ENCODE peak calls at places on chromosomes 1 and 21, in four cellular contexts. H is K562, Z is GM12878, E is HepG2. C is an unnamed sample.

GRCh38 chr1:113684153-113684541 is 75.1 kb downstream of the PHTF1 start:
- DNase-seq in H (peak), Z (no peak), E (no peak), C (no peak)

GRCh38 chr21:40687625-40688024 is 159.3 kb downstream of the DSCAM start:
- DNase-seq in H (no peak), Z (no peak), E (no peak), C (no peak)

GRCh38 chr1:201276891-201277290 is 6.4 kb upstream of the PKP1 start:
- DNase-seq in H (no peak), Z (no peak), E (no peak), C (no peak)

GRCh38 chr1:228075801-228076271 is 6.7 kb upstream of the ARF1 start:
- DNase-seq in H (no peak), Z (no peak), E (no peak), C (no peak)

GRCh38 chr1:244239261-244239770 is 188.2 kb downstream of the ZBTB18 start:
- DNase-seq in H (no peak), Z (peak), E (no peak), C (no peak)

GRCh38 chr21:25984538-25984937 is 186.0 kb downstream of the APP start:
- DNase-seq in H (no peak), Z (no peak), E (no peak), C (no peak)

GRCh38 chr21:35775778-35776515 is 284.4 kb downstream of the SETD4 start:
- DNase-seq in H (no peak), Z (no peak), E (no peak), C (no peak)

GRCh38 chr21:41552254-41552653 is 44.3 kb upstream of the TMPRSS2 start:
- DNase-seq in H (no peak), Z (no peak), E (no peak), C (no peak)

GRCh38 chr1:229341811-229342304 is 989 bp downstream of the CCSAP start:
- DNase-seq in H (no peak), Z (no peak), E (no peak), C (no peak)

GRCh38 chr1:42157667-42158066 is 4.5 kb downstream of the GUCA2B start:
- DNase-seq in H (no peak), Z (no peak), E (peak), C (no peak)

GRCh38 chr1:192788184-192788583 is 20.7 kb upstream of the RGS2 start:
- DNase-seq in H (peak), Z (no peak), E (no peak), C (no peak)

GRCh38 chr1:24557711-24558121 is 1.8 kb downstream of the NCMAP start:
- DNase-seq in H (no peak), Z (no peak), E (no peak), C (no peak)

GRCh38 chr1:152461544-152461943 is 47.5 kb upstream of the CRNN start:
- DNase-seq in H (peak), Z (no peak), E (peak), C (peak)

GRCh38 chr1:8746554-8746953 is 70.9 kb downstream of the RERE start:
- DNase-seq in H (no peak), Z (no peak), E (no peak), C (no peak)

GRCh38 chr21:44329971-44330681 is 9.1 kb downstream of the CFAP410 start:
- DNase-seq in H (no peak), Z (no peak), E (no peak), C (no peak)

GRCh38 chr21:44330698-44331097 is 8.5 kb downstream of the CFAP410 start:
- DNase-seq in H (no peak), Z (no peak), E (no peak), C (no peak)

GRCh38 chr21:44327603-44327974 is 11.6 kb downstream of the CFAP410 start:
- DNase-seq in H (no peak), Z (no peak), E (no peak), C (no peak)

GRCh38 chr21:44328242-44328895 is 10.8 kb downstream of the CFAP410 start:
- DNase-seq in H (no peak), Z (no peak), E (no peak), C (no peak)

GRCh38 chr21:44329086-44329889 is 9.9 kb downstream of the CFAP410 start:
- DNase-seq in H (no peak), Z (no peak), E (no peak), C (no peak)
- TF ChIP-seq POLR2AphosphoS5 in H (no peak), Z (peak), E (peak), C (no peak)

GRCh38 chr1:150577557-150578277 is 1.7 kb downstream of the MCL1 start:
- DNase-seq in H (no peak), Z (no peak), E (no peak), C (no peak)

GRCh38 chr1:150579110-150579954 is at the start of gene MCL1:
- DNase-seq in H (peak), Z (peak), E (peak), C (peak)

GRCh38 chr1:150576794-150577556 is 2.4 kb downstream of the MCL1 start:
- DNase-seq in H (no peak), Z (no peak), E (peak), C (no peak)

GRCh38 chr1:150579955-150580642 is 689 bp upstream of the MCL1 start:
- DNase-seq in H (no peak), Z (no peak), E (no peak), C (no peak)

GRCh38 chr1:150578278-150579109 is 916 bp downstream of the MCL1 start:
- DNase-seq in H (peak), Z (no peak), E (peak), C (no peak)
- TF ChIP-seq EP300 in H (no peak), Z (no peak), E (no peak), C (no peak)

GRCh38 chr1:184035719-184036516 is 1.6 kb downstream of the COLGALT2 start:
- DNase-seq in H (peak), Z (no peak), E (peak), C (no peak)

GRCh38 chr1:184034761-184035379 is 2.7 kb downstream of the COLGALT2 start:
- DNase-seq in H (no peak), Z (no peak), E (peak), C (no peak)

GRCh38 chr1:184039126-184039525 is 1.6 kb upstream of the COLGALT2 start:
- DNase-seq in H (no peak), Z (no peak), E (no peak), C (no peak)

GRCh38 chr1:184037849-184038591 is 492 bp upstream of the COLGALT2 start:
- DNase-seq in H (no peak), Z (no peak), E (no peak), C (no peak)

GRCh38 chr1:184036517-184036949 is 995 bp downstream of the COLGALT2 start:
- DNase-seq in H (peak), Z (no peak), E (peak), C (no peak)
- TF ChIP-seq POLR2AphosphoS5 in H (no peak), Z (no peak), E (no peak), C (peak)

GRCh38 chr21:38965241-38965640 is 159.5 kb downstream of the ETS2 start:
- DNase-seq in H (no peak), Z (no peak), E (peak), C (no peak)

GRCh38 chr21:38959686-38960049 is 153.9 kb downstream of the ETS2 start:
- DNase-seq in H (no peak), Z (no peak), E (no peak), C (no peak)

GRCh38 chr21:38965910-38966504 is 160.3 kb downstream of the ETS2 start:
- DNase-seq in H (peak), Z (no peak), E (peak), C (no peak)

GRCh38 chr21:38960251-38960650 is 154.5 kb downstream of the ETS2 start:
- DNase-seq in H (no peak), Z (no peak), E (no peak), C (no peak)

DNA sequence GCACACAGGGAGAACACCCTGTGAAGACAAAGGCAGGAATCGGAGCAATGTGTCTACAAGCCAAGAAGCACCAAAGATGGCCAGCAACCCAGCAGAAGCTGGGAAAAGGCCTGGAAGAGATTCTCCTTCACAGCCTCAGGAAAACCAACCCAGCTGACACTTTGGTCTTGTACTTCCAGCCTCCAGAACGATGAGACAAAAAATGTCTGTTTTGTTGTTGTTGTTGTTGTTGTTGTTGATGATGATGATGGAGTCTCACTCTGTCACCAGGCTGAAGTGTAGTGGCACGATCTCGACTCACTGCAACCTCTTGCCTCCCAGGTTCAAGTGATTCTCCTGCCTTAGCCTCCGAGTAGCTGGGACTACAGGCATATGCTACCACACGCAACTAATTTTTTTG is 157.3 kb downstream of the ETS2 start:
- DNase-seq in H (no peak), Z (no peak), E (no peak), C (no peak)
- TF ChIP-seq EP300 in H (no peak), Z (no peak), E (no peak), C (no peak)

GRCh38 chr1:26788836-26789611 is 1.3 kb downstream of the PIGV start:
- DNase-seq in H (peak), Z (peak), E (peak), C (peak)
- TF ChIP-seq POLR2AphosphoS5 in H (peak), Z (peak), E (no peak), C (peak)

GRCh38 chr1:154479764-154480421 is 22.1 kb upstream of the TDRD10 start:
- DNase-seq in H (peak), Z (peak), E (peak), C (no peak)
- TF ChIP-seq EP300 in H (peak), Z (no peak), E (no peak), C (no peak)

DNA sequence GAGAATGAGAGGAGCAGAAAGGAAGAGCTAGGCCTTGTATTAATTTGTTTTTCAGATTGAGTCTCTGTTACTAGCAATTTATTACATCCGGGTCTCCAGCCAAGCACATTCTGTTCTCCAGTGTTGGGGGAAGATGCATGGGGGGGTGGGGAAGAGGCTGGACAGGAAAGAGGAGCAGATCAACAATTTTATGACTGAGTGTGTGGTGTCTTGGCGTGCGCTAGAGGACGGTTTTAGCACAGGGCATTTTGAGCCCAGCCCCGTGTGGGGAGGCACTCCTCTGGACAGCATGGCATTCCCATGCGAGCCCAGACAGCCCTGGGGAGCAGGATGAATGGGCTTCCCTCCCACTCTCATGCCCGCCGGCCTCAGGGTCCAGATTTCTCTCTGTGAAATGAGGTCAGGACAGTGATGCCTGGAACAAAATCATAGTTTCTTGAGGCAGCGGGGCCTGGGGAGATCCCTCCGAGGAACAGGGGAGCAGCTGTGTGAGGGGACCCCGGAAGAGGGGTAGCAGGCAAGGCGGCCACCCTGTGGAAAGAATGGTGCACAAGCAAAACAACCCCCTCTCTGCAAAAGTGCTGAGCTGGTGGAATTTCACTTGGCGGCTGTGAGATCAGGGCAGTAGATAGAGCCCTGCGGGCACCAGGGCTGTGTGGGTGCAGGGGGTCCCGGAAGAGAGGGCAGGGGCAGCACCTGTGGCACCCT is 16.3 kb downstream of the SOX13 start:
- DNase-seq in H (no peak), Z (no peak), E (no peak), C (no peak)
- TF ChIP-seq POLR2AphosphoS5 in H (no peak), Z (no peak), E (no peak), C (peak)

DNA sequence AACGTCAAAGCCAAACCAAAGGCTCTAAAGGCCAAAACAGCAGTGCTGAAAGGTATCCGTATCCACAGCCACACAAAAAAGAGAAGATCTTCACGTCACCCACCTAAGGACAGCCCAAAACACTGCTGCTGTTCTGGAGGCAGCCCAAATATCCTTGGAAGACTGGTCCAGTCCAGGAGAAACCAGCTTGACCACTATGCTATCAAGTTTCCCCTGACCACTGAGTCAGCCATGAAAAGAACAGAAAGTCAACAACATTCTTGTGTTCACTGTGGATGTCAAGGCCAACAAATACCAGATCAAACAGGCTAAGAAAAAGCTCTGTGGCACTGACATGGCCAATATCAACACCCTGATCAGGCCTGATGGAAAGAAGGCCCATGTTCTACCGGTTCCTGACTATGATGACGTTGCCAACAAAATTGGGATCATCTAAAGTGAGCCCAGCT is 32.1 kb downstream of the ARID4B start:
- DNase-seq in H (no peak), Z (no peak), E (peak), C (no peak)
- TF ChIP-seq EP300 in H (no peak), Z (no peak), E (no peak), C (no peak)

DNA sequence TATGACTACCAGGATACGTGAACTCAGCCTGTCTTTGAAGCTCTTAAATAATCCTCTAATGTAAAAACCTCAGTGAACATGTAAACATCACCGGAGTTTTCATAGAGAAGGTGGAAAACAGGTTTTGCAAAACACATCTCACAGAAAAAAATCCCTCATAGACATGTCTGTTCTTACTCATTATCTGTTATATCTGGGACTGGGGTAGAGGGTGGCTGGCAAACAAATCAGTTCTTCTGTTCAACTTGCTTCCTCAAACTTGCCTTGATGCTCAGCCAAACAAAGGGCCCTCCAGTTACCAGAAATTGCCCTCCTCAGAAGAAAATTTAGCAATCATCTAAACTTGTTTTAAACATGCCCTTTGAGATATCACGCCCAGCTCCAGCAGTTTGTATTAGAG is 66.1 kb upstream of the CXADR start:
- DNase-seq in H (no peak), Z (no peak), E (no peak), C (no peak)
- TF ChIP-seq POLR2AphosphoS5 in H (no peak), Z (no peak), E (no peak), C (no peak)

C was measured in esophagus muscularis mucosa.